ENCODE peak calls at places on chromosomes 12 and 14, in six cellular contexts. S is CD8-positive, alpha-beta T cell; O is IMR-90; D is Calu3; P is fibroblast of the aortic adventitia; E is cardiac fibroblast. L is an unnamed sample.

GRCh38 chr12:47026291-47026690 is 53.1 kb upstream of the PCED1B start:
- DNase-seq in S (no peak), O (no peak), D (no peak), P (no peak), E (no peak), L (no peak)

GRCh38 chr14:77125275-77126073 is 16.1 kb downstream of the ZDHHC22 start:
- DNase-seq in S (no peak), O (no peak), D (no peak), P (no peak), E (no peak), L (no peak)

GRCh38 chr12:101051901-101052550 is 158.0 kb downstream of the SLC5A8 start:
- DNase-seq in S (no peak), O (peak), D (peak), P (peak), E (peak), L (peak)

GRCh38 chr14:35515916-35516315 is 18.0 kb upstream of the INSM2 start:
- DNase-seq in S (no peak), O (no peak), D (no peak), P (no peak), E (no peak), L (no peak)

GRCh38 chr12:122058750-122059149 is 19.8 kb upstream of the MLXIP start:
- DNase-seq in S (no peak), O (no peak), D (no peak), P (no peak), E (no peak), L (no peak)

GRCh38 chr14:91146661-91147060 is 32.8 kb downstream of the DGLUCY start:
- DNase-seq in S (no peak), O (no peak), D (no peak), P (no peak), E (no peak), L (no peak)

GRCh38 chr14:61516957-61517356 is 178.4 kb upstream of the HIF1A start:
- DNase-seq in S (no peak), O (no peak), D (no peak), P (peak), E (peak), L (peak)

GRCh38 chr12:70598467-70599194 is 38.6 kb downstream of the PTPRB start:
- DNase-seq in S (no peak), O (no peak), D (peak), P (peak), E (peak), L (peak)

GRCh38 chr12:93785262-93786010 is 108.3 kb downstream of the CRADD start:
- DNase-seq in S (peak), O (peak), D (peak), P (peak), E (peak), L (peak)

GRCh38 chr12:16955083-16955657 is 349.2 kb upstream of the LMO3 start:
- DNase-seq in S (no peak), O (no peak), D (no peak), P (peak), E (peak), L (no peak)

GRCh38 chr12:16946691-16947090 is 340.7 kb upstream of the LMO3 start:
- DNase-seq in S (no peak), O (no peak), D (no peak), P (no peak), E (no peak), L (no peak)

GRCh38 chr12:16949351-16949750 is 343.4 kb upstream of the LMO3 start:
- DNase-seq in S (no peak), O (no peak), D (no peak), P (no peak), E (no peak), L (no peak)

GRCh38 chr12:16950041-16950677 is 344.2 kb upstream of the LMO3 start:
- DNase-seq in S (no peak), O (no peak), D (no peak), P (no peak), E (no peak), L (no peak)
- TF ChIP-seq CTCF in S (no peak), O (no peak), D (no peak), P (no peak), E (no peak), L (no peak)

DNA sequence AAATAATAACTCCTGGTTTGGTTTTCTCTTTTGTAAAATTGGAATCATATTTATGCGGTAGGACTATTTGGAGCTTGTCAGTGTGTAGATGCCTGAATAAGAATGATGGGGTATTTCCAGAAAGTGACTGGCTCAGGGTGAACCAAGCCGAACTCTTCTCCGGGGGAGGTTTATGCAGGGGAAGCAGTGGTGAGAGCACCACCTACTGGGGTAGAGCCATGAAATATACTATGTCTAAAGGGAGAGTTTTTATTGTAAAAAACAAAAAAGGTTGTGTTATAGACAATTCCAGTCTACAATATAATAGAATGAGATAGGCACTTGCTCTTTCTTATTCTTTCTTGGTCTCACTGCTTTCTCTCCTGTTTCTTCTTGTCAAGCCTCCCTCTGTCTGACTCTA is 222.9 kb upstream of the SLC16A7 start:
- DNase-seq in S (no peak), O (peak), D (peak), P (peak), E (peak), L (no peak)
- TF ChIP-seq CTCF in S (no peak), O (peak), D (no peak), P (peak), E (peak), L (no peak)

GRCh38 chr14:100321473-100322137 is 1.5 kb upstream of the SLC25A47 start:
- DNase-seq in S (no peak), O (no peak), D (no peak), P (no peak), E (no peak), L (no peak)

GRCh38 chr14:100317389-100317788 is 5.8 kb upstream of the SLC25A47 start:
- DNase-seq in S (no peak), O (no peak), D (no peak), P (no peak), E (no peak), L (no peak)

GRCh38 chr14:100314724-100315123 is 8.4 kb upstream of the SLC25A47 start:
- DNase-seq in S (no peak), O (no peak), D (no peak), P (no peak), E (no peak), L (no peak)

GRCh38 chr14:100320157-100320856 is 2.8 kb upstream of the SLC25A47 start:
- DNase-seq in S (no peak), O (no peak), D (no peak), P (no peak), E (no peak), L (no peak)

DNA sequence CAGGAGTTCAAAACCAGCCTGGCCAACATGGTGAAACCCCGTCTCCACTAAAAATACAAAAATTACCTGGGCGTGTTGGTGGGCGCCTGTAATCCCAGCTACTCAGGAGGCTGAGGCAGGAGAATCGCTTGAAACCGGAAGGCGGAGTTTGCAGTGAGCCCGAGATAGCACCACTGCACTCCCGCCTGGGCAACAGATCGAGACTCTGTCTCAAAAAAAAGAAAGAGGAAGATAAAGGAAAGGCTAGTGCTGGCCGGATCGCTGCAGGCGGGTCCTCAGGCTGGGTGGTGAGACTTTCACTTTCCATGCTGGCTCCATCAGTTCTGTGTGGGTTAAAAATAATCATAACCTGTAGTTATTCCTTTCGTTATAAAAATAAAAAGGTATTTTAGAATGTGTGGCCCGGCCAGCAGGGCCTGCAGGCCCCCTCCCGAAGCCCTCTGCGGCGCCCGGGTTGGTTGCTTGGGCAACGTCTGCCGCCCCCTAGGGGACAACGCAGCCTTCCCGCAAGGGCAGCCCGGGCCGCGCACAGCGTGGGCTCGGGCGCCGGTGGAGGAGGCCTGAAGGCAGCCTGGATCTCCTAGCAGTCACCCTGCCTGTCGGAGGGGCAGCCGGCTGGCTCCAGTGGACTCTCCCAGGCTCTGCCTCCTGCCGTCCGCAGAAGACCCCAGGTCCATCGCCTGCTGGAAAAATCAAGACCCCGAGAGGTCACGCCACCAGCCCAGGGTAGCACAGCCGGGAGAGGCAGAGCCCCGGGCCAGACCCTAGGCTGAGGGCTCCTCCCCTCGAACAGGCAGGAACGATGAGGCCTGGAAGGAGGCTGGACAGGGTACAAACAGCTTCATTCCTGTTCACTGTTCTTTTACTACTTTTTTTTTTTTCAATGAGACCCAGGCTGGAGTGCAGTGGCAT is 5.0 kb upstream of the SLC25A47 start:
- DNase-seq in S (peak), O (peak), D (peak), P (peak), E (peak), L (peak)
- TF ChIP-seq CTCF in S (peak), O (peak), D (peak), P (peak), E (peak), L (peak)

DNA sequence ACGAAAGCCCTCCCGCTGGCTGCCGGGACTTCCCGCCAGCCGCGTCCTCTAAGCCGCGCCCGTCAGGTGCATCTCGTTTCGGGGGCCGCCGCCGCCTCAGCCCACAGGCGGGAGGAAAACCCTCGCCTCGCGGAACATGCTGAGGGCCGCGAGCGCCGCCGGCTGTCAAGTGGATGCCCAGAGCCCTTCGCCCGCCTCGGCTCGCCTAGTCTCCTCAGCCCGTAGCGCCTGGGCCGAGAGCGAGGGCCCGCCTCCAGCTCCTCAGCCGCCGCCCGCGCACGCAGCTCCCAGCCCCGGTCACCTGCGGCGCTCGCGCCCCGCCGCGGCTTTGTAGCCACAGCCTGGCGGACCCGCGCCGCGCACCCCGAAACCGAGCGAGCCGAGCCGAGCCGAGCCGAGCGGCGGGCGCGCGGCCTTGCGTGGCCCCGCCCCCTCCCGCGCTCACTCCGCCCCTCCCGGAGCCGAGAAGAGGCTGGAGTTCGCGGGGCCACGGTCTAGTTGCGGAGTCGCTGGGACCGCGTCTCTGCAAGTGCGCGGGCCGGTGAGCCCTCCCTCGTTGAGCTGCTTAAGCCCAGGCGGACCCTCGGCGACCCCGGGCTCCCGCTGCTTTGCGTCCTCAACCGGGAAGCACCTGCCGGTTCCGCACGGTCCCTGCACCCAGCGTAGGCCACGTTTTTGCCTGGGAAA is at the start of gene EML5:
- DNase-seq in S (peak), O (peak), D (peak), P (peak), E (peak), L (peak)
- TF ChIP-seq CTCF in S (peak), O (peak), D (peak), P (peak), E (peak), L (peak)

L was measured in fibroblast of pulmonary artery.